ENCODE peak calls at places on chromosomes 16 and 17, in nine cellular contexts. U, H, O, V, Q, I, Y, X and R are unnamed samples.

GRCh38 chr16:6643083-6643686 is 689.5 kb upstream of the RBFOX1 start:
- DNase-seq in U (no peak), H (peak; percentile 45), O (no peak), V (peak; percentile 32), Q (peak; percentile 57), I (no peak), Y (peak; percentile 16), X (peak; percentile 15), R (no peak)

GRCh38 chr16:87160752-87161337 is 156.3 kb downstream of the C16orf95 start:
- DNase-seq in U (no peak), H (no peak), O (no peak), V (no peak), Q (no peak), I (no peak), Y (no peak), X (no peak), R (no peak)

GRCh38 chr17:81884520-81884919 is 6.9 kb downstream of the ALYREF start:
- DNase-seq in U (no peak), H (no peak), O (peak; percentile 64), V (no peak), Q (no peak), I (no peak), Y (no peak), X (no peak), R (no peak)

GRCh38 chr16:3511286-3512180 is 10.7 kb downstream of the CLUAP1 start:
- DNase-seq in U (no peak), H (no peak), O (peak; percentile 34), V (no peak), Q (no peak), I (no peak), Y (no peak), X (no peak), R (no peak)

GRCh38 chr16:50593410-50594139 is 45.4 kb downstream of the NKD1 start:
- DNase-seq in U (no peak), H (no peak), O (no peak), V (no peak), Q (no peak), I (no peak), Y (peak; percentile 21), X (no peak), R (no peak)

GRCh38 chr16:56316545-56316944 is 108.8 kb downstream of the AMFR start:
- DNase-seq in U (no peak), H (no peak), O (no peak), V (no peak), Q (no peak), I (no peak), Y (no peak), X (no peak), R (no peak)

GRCh38 chr16:12583237-12583897 is 220.3 kb downstream of the CPPED1 start:
- DNase-seq in U (no peak), H (no peak), O (peak; percentile 17), V (no peak), Q (no peak), I (no peak), Y (no peak), X (no peak), R (no peak)

GRCh38 chr17:50508573-50509460 is 578 bp downstream of the MYCBPAP start:
- DNase-seq in U (no peak), H (no peak), O (no peak), V (no peak), Q (peak; percentile 51), I (no peak), Y (no peak), X (no peak), R (no peak)

GRCh38 chr16:18800674-18801196 is 614 bp downstream of the ARL6IP1 start:
- DNase-seq in U (no peak), H (no peak), O (no peak), V (no peak), Q (peak; percentile 69), I (no peak), Y (peak; percentile 49), X (no peak), R (no peak)

GRCh38 chr17:80192268-80192667 is 22.4 kb downstream of the CARD14 start:
- DNase-seq in U (no peak), H (peak; percentile 81), O (no peak), V (no peak), Q (no peak), I (no peak), Y (no peak), X (no peak), R (no peak)

GRCh38 chr17:16478693-16479092 is 13.3 kb downstream of the LRRC75A start:
- DNase-seq in U (no peak), H (no peak), O (no peak), V (no peak), Q (peak; percentile 58), I (no peak), Y (no peak), X (no peak), R (no peak)

GRCh38 chr17:28500712-28501379 is 5.3 kb upstream of the FOXN1 start:
- DNase-seq in U (no peak), H (no peak), O (no peak), V (no peak), Q (no peak), I (no peak), Y (peak; percentile 30), X (no peak), R (no peak)

GRCh38 chr16:53809088-53809951 is 105.4 kb downstream of the FTO start:
- DNase-seq in U (no peak), H (no peak), O (no peak), V (no peak), Q (peak; percentile 82), I (no peak), Y (no peak), X (no peak), R (no peak)

GRCh38 chr16:53080345-53081031 is 25.7 kb downstream of the CHD9 start:
- DNase-seq in U (no peak), H (peak; percentile 76), O (peak; percentile 83), V (no peak), Q (peak; percentile 93), I (peak; percentile 51), Y (no peak), X (peak; percentile 73), R (peak; percentile 55)

GRCh38 chr16:48824271-48824670 is 214.3 kb upstream of the N4BP1 start:
- DNase-seq in U (no peak), H (no peak), O (no peak), V (no peak), Q (no peak), I (no peak), Y (no peak), X (no peak), R (no peak)

GRCh38 chr17:79365836-79366831 is 244.7 kb downstream of the RBFOX3 start:
- DNase-seq in U (no peak), H (no peak), O (no peak), V (no peak), Q (no peak), I (no peak), Y (no peak), X (no peak), R (no peak)

GRCh38 chr16:57192146-57192545 is 6.0 kb downstream of the RSPRY1 start:
- DNase-seq in U (no peak), H (no peak), O (no peak), V (no peak), Q (no peak), I (no peak), Y (no peak), X (no peak), R (no peak)

GRCh38 chr16:10180771-10181163 is 1.5 kb downstream of the GRIN2A start:
- DNase-seq in U (no peak), H (no peak), O (no peak), V (peak; percentile 23), Q (peak; percentile 39), I (peak; percentile 17), Y (peak; percentile 68), X (no peak), R (no peak)

GRCh38 chr17:66673668-66674276 is 161.1 kb upstream of the CACNG5 start:
- DNase-seq in U (peak; percentile 72), H (peak; percentile 73), O (no peak), V (peak; percentile 32), Q (peak; percentile 87), I (no peak), Y (peak; percentile 19), X (peak; percentile 44), R (peak; percentile 16)

GRCh38 chr16:65227041-65227835 is 105.4 kb upstream of the CDH11 start:
- DNase-seq in U (no peak), H (no peak), O (no peak), V (no peak), Q (no peak), I (no peak), Y (no peak), X (no peak), R (no peak)

GRCh38 chr16:67441289-67441753 is 10.4 kb downstream of the HSD11B2 start:
- DNase-seq in U (no peak), H (peak; percentile 92), O (no peak), V (no peak), Q (no peak), I (peak; percentile 39), Y (no peak), X (no peak), R (peak; percentile 48)

GRCh38 chr17:31105991-31106390 is 11.2 kb downstream of the NF1 start:
- DNase-seq in U (no peak), H (no peak), O (no peak), V (no peak), Q (no peak), I (no peak), Y (no peak), X (no peak), R (no peak)

GRCh38 chr17:57480438-57481196 is 224.3 kb downstream of the MSI2 start:
- DNase-seq in U (no peak), H (peak; percentile 19), O (no peak), V (no peak), Q (peak; percentile 86), I (no peak), Y (peak; percentile 47), X (no peak), R (no peak)
- H3K27ac ChIP-seq in U (no peak overlapping the region), H (no peak overlapping the region), O (no peak overlapping the region), V (no peak overlapping the region), Q (peak overlapping the region; percentile 84), I (peak overlapping the region; percentile 68), Y (no peak overlapping the region), X (peak overlapping the region; percentile 5), R (peak overlapping the region; percentile 42)

GRCh38 chr17:78197147-78197830 is 10.1 kb downstream of the AFMID start:
- DNase-seq in U (no peak), H (no peak), O (no peak), V (no peak), Q (no peak), I (no peak), Y (no peak), X (no peak), R (no peak)
- H3K27ac ChIP-seq in U (peak overlapping the region; percentile 79), H (no peak overlapping the region), O (peak overlapping the region; percentile 49), V (no peak overlapping the region), Q (no peak overlapping the region), I (no peak overlapping the region), Y (no peak overlapping the region), X (no peak overlapping the region), R (no peak overlapping the region)

GRCh38 chr16:85798283-85798776 is 1.0 kb downstream of the EMC8 start:
- DNase-seq in U (no peak), H (no peak), O (no peak), V (no peak), Q (no peak), I (no peak), Y (peak; percentile 34), X (no peak), R (no peak)
- H3K27ac ChIP-seq in U (peak overlapping the region; percentile 90), H (no peak overlapping the region), O (peak overlapping the region; percentile 86), V (peak overlapping the region; percentile 99), Q (peak overlapping the region; percentile 73), I (peak overlapping the region; percentile 98), Y (peak overlapping the region; percentile 96), X (no peak overlapping the region), R (no peak overlapping the region)

GRCh38 chr17:43020789-43021738 is 1.1 kb downstream of the VAT1 start:
- DNase-seq in U (no peak), H (peak; percentile 46), O (peak; percentile 92), V (no peak), Q (peak; percentile 89), I (peak; percentile 66), Y (peak; percentile 89), X (peak; percentile 81), R (peak; percentile 56)
- H3K27ac ChIP-seq in U (peak overlapping the region; percentile 88), H (peak overlapping the region; percentile 85), O (peak overlapping the region; percentile 93), V (peak overlapping the region; percentile 73), Q (peak overlapping the region; percentile 65), I (peak overlapping the region; percentile 94), Y (peak overlapping the region; percentile 83), X (peak overlapping the region; percentile 90), R (peak overlapping the region; percentile 81)